ENCODE peak calls at places on chromosomes 12 and 14, in seven cellular contexts. L, R, D, G, O, K and J are unnamed samples.

GRCh38 chr14:95043732-95044462 is 113.4 kb downstream of the DICER1 start:
- DNase-seq in L (no peak), R (no peak), D (no peak), G (no peak), O (no peak), K (no peak), J (no peak)

GRCh38 chr12:118136559-118137003 is 657 bp downstream of the PEBP1 start:
- DNase-seq in L (peak), R (no peak), D (peak), G (peak), O (peak), K (no peak), J (peak)

GRCh38 chr12:29329411-29329810 is 51.6 kb downstream of the ERGIC2 start:
- DNase-seq in L (no peak), R (no peak), D (no peak), G (no peak), O (no peak), K (no peak), J (no peak)

GRCh38 chr14:105879867-105880561 is 353.6 kb downstream of the TMEM121 start:
- DNase-seq in L (no peak), R (no peak), D (no peak), G (no peak), O (peak), K (no peak), J (no peak)

GRCh38 chr12:78470354-78471195 is 394.0 kb upstream of the SYT1 start:
- DNase-seq in L (peak), R (peak), D (peak), G (no peak), O (peak), K (no peak), J (peak)

GRCh38 chr14:59328410-59328809 is 136.8 kb downstream of the GPR135 start:
- DNase-seq in L (no peak), R (no peak), D (no peak), G (no peak), O (no peak), K (no peak), J (no peak)

GRCh38 chr12:6647083-6647604 is at the start of gene ACRBP:
- DNase-seq in L (peak), R (no peak), D (peak), G (peak), O (peak), K (no peak), J (no peak)

GRCh38 chr14:104268725-104269436 is 130.5 kb downstream of the KIF26A start:
- DNase-seq in L (no peak), R (no peak), D (no peak), G (no peak), O (peak), K (no peak), J (no peak)

GRCh38 chr12:93683410-93683809 is 6.2 kb downstream of the CRADD start:
- DNase-seq in L (peak), R (no peak), D (no peak), G (no peak), O (peak), K (no peak), J (no peak)

GRCh38 chr12:26857465-26858176 is 24.6 kb upstream of the ITPR2 start:
- DNase-seq in L (peak), R (no peak), D (no peak), G (no peak), O (no peak), K (no peak), J (no peak)

GRCh38 chr12:120625557-120626419 is 14.6 kb upstream of the CABP1 start:
- DNase-seq in L (peak), R (no peak), D (peak), G (peak), O (peak), K (no peak), J (peak)

GRCh38 chr12:1572731-1573130 is 21.6 kb downstream of the FBXL14 start:
- DNase-seq in L (no peak), R (no peak), D (no peak), G (no peak), O (no peak), K (no peak), J (no peak)

GRCh38 chr12:120887253-120888043 is 16.7 kb downstream of the SPPL3 start:
- DNase-seq in L (no peak), R (no peak), D (no peak), G (no peak), O (no peak), K (no peak), J (no peak)

GRCh38 chr14:74698471-74698870 is 14.4 kb downstream of the AREL1 start:
- DNase-seq in L (no peak), R (no peak), D (no peak), G (no peak), O (no peak), K (no peak), J (no peak)